ENCODE peak calls at places on chromosomes 4 and X, in six cellular contexts. One of them, this sample, is unnamed.

GRCh38 chr4:19358015-19358414 is 893.7 kb upstream of the SLIT2 start:
- DNase-seq in upper lobe of right lung: no peak
- DNase-seq in stimulated activated CD4-positive, alpha-beta T cell treated with anti-CD3 and anti-CD28 coated beads, Interleukin-4, amount 100 ng/mL, for 24 hours: no peak
- DNase-seq in skeletal muscle cell: no peak
- DNase-seq in CD14-positive monocyte: no peak
- DNase-seq in dermis blood vessel endothelial cell: no peak
- DNase-seq in this sample: no peak

GRCh38 chrX:109856974-109857373 is 123.9 kb upstream of the ACSL4 start:
- DNase-seq in CD14-positive monocyte: no peak
- DNase-seq in upper lobe of right lung: no peak
- DNase-seq in skeletal muscle cell: no peak
- DNase-seq in stimulated activated CD4-positive, alpha-beta T cell treated with anti-CD3 and anti-CD28 coated beads, Interleukin-4, amount 100 ng/mL, for 24 hours: peak; percentile 4
- DNase-seq in dermis blood vessel endothelial cell: peak; percentile 57
- DNase-seq in this sample: peak; percentile 66

GRCh38 chr4:89305028-89305427 is 2.6 kb downstream of the GPRIN3 start:
- DNase-seq in stimulated activated CD4-positive, alpha-beta T cell treated with anti-CD3 and anti-CD28 coated beads, Interleukin-4, amount 100 ng/mL, for 24 hours: no peak
- DNase-seq in upper lobe of right lung: no peak
- DNase-seq in dermis blood vessel endothelial cell: no peak
- DNase-seq in CD14-positive monocyte: no peak
- DNase-seq in skeletal muscle cell: no peak
- DNase-seq in this sample: no peak

GRCh38 chr4:170465434-170465833 is 375.7 kb upstream of the AADAT start:
- DNase-seq in skeletal muscle cell: no peak
- DNase-seq in stimulated activated CD4-positive, alpha-beta T cell treated with anti-CD3 and anti-CD28 coated beads, Interleukin-4, amount 100 ng/mL, for 24 hours: no peak
- DNase-seq in CD14-positive monocyte: peak; percentile 34
- DNase-seq in upper lobe of right lung: no peak
- DNase-seq in dermis blood vessel endothelial cell: no peak
- DNase-seq in this sample: no peak

GRCh38 chr4:185881427-185881826 is 69.4 kb upstream of the SORBS2 start:
- DNase-seq in CD14-positive monocyte: no peak
- DNase-seq in skeletal muscle cell: no peak
- DNase-seq in dermis blood vessel endothelial cell: no peak
- DNase-seq in upper lobe of right lung: no peak
- DNase-seq in stimulated activated CD4-positive, alpha-beta T cell treated with anti-CD3 and anti-CD28 coated beads, Interleukin-4, amount 100 ng/mL, for 24 hours: no peak
- DNase-seq in this sample: no peak

GRCh38 chr4:153522800-153523089 is 56.6 kb downstream of the TMEM131L start:
- DNase-seq in CD14-positive monocyte: no peak
- DNase-seq in skeletal muscle cell: no peak
- DNase-seq in upper lobe of right lung: no peak
- DNase-seq in dermis blood vessel endothelial cell: no peak
- DNase-seq in stimulated activated CD4-positive, alpha-beta T cell treated with anti-CD3 and anti-CD28 coated beads, Interleukin-4, amount 100 ng/mL, for 24 hours: peak; percentile 59
- DNase-seq in this sample: no peak

GRCh38 chr4:576245-576821 is at the start of gene TMEM271:
- DNase-seq in dermis blood vessel endothelial cell: no peak
- DNase-seq in CD14-positive monocyte: no peak
- DNase-seq in skeletal muscle cell: no peak
- DNase-seq in upper lobe of right lung: no peak
- DNase-seq in stimulated activated CD4-positive, alpha-beta T cell treated with anti-CD3 and anti-CD28 coated beads, Interleukin-4, amount 100 ng/mL, for 24 hours: no peak
- DNase-seq in this sample: no peak

GRCh38 chrX:110795645-110796510 is at the start of gene CHRDL1:
- DNase-seq in CD14-positive monocyte: no peak
- DNase-seq in upper lobe of right lung: peak; percentile 69
- DNase-seq in skeletal muscle cell: no peak
- DNase-seq in dermis blood vessel endothelial cell: no peak
- DNase-seq in stimulated activated CD4-positive, alpha-beta T cell treated with anti-CD3 and anti-CD28 coated beads, Interleukin-4, amount 100 ng/mL, for 24 hours: no peak
- DNase-seq in this sample: no peak

This sample was measured in endothelial cell of umbilical vein.